ENCODE peak calls at places on chromosomes 4 and X, in nine cellular contexts. P is T-helper 2 cell; B is stimulated activated CD4-positive, alpha-beta T cell treated with anti-CD3 and anti-CD28 coated beads, TNF-alpha, amount 100 ng/mL, for 48 hours; V is HEK293T; N is SW480; A is NCI-H2081 treated with DMSO at 0.1 percent for 48 hours; R is DMS 273 treated with DMSO at 0.1 percent for 48 hours; T is Peyer's patch; O is ureter. C is an unnamed sample.

GRCh38 chr4:18388029-18388428 is 366.5 kb upstream of the LCORL start:
- DNase-seq in R (no peak), P (no peak), V (no peak), N (no peak), T (no peak), O (no peak), A (no peak), B (no peak), C (no peak)

GRCh38 chrX:154369453-154370299 is 4.8 kb downstream of the FLNA start:
- DNase-seq in N (peak; percentile 93), B (no peak), V (peak; percentile 43), T (peak; percentile 74), P (peak; percentile 84), R (peak; percentile 53), A (no peak), O (peak; percentile 86), C (no peak)

GRCh38 chr4:98345838-98346237 is 84.7 kb downstream of the RAP1GDS1 start:
- DNase-seq in V (peak; percentile 6), A (no peak), N (no peak), O (no peak), R (no peak), T (no peak), P (no peak), B (no peak), C (no peak)

GRCh38 chrX:45697591-45697990 is 496.9 kb upstream of the DIPK2B start:
- DNase-seq in O (no peak), B (no peak), A (no peak), V (no peak), T (no peak), P (no peak), R (no peak), N (no peak), C (no peak)

GRCh38 chrX:47186096-47186740 is 7.4 kb upstream of the UBA1 start:
- DNase-seq in A (no peak), T (no peak), V (no peak), P (no peak), N (no peak), R (no peak), B (no peak), O (no peak), C (no peak)

GRCh38 chr4:3879681-3880594 is 113.8 kb downstream of the ADRA2C start:
- DNase-seq in B (no peak), N (no peak), P (peak; percentile 44), V (no peak), R (no peak), A (no peak), T (peak; percentile 55), O (peak; percentile 41), C (no peak)

GRCh38 chr4:83639849-83640493 is 104.1 kb downstream of the GPAT3 start:
- DNase-seq in N (peak; percentile 47), B (peak; percentile 31), T (peak; percentile 81), P (peak; percentile 66), V (peak; percentile 64), A (peak; percentile 10), O (peak; percentile 71), R (no peak), C (peak; percentile 2)

GRCh38 chrX:149962859-149963757 is 24.8 kb upstream of the EOLA2 start:
- DNase-seq in A (no peak), V (peak; percentile 67), R (peak; percentile 2), N (peak; percentile 46), T (peak; percentile 64), P (peak; percentile 38), O (no peak), B (no peak), C (no peak)